ENCODE peak calls at places on chromosomes 12 and 14, in five cellular contexts. One of them, this sample, is unnamed.
A peak's percentile ranks its signal among the peaks of the same experiment; 100 is the strongest.

GRCh38 chr14:100740196-100740825 is 13.6 kb downstream of the DLK1 start:
- DNase-seq in hepatocyte: no peak
- DNase-seq in neural progenitor cell: no peak
- DNase-seq in HCT116: no peak
- DNase-seq in HepG2: no peak
- DNase-seq in this sample: no peak

GRCh38 chr12:90977224-90977623 is 22.2 kb upstream of the CCER1 start:
- DNase-seq in hepatocyte: no peak
- DNase-seq in neural progenitor cell: no peak
- DNase-seq in HCT116: no peak
- DNase-seq in HepG2: no peak
- DNase-seq in this sample: no peak

GRCh38 chr14:73725116-73726024 is 11.2 kb upstream of the PNMA1 start:
- DNase-seq in hepatocyte: peak; percentile 25
- DNase-seq in neural progenitor cell: no peak
- DNase-seq in HCT116: no peak
- DNase-seq in HepG2: no peak
- DNase-seq in this sample: no peak

GRCh38 chr12:95248604-95249355 is 31.2 kb downstream of the VEZT start:
- DNase-seq in hepatocyte: no peak
- DNase-seq in neural progenitor cell: peak; percentile 5
- DNase-seq in HCT116: no peak
- DNase-seq in HepG2: no peak
- DNase-seq in this sample: no peak

GRCh38 chr14:22159968-22160367 is 429.1 kb downstream of the DAD1 start:
- DNase-seq in hepatocyte: peak; percentile 40
- DNase-seq in neural progenitor cell: no peak
- DNase-seq in HCT116: no peak
- DNase-seq in HepG2: no peak
- DNase-seq in this sample: no peak

GRCh38 chr12:131098178-131098981 is 144.7 kb downstream of the ADGRD1 start:
- DNase-seq in hepatocyte: no peak
- DNase-seq in neural progenitor cell: no peak
- DNase-seq in HCT116: no peak
- DNase-seq in HepG2: no peak
- DNase-seq in this sample: peak; percentile 34

GRCh38 chr14:31326111-31326510 is 94.2 kb downstream of the HEATR5A start:
- DNase-seq in hepatocyte: no peak
- DNase-seq in neural progenitor cell: no peak
- DNase-seq in HCT116: peak; percentile 15
- DNase-seq in HepG2: peak; percentile 26
- DNase-seq in this sample: no peak

GRCh38 chr12:40775681-40776080 is 83.4 kb downstream of the CNTN1 start:
- DNase-seq in hepatocyte: no peak
- DNase-seq in neural progenitor cell: no peak
- DNase-seq in HCT116: no peak
- DNase-seq in HepG2: no peak
- DNase-seq in this sample: no peak

GRCh38 chr12:121532503-121533390 is 48.1 kb downstream of the KDM2B start:
- DNase-seq in hepatocyte: no peak
- DNase-seq in neural progenitor cell: no peak
- DNase-seq in HCT116: no peak
- DNase-seq in HepG2: no peak
- DNase-seq in this sample: no peak

GRCh38 chr14:24136684-24137528 is 912 bp downstream of the PSME1 start:
- DNase-seq in hepatocyte: no peak
- DNase-seq in neural progenitor cell: no peak
- DNase-seq in HCT116: no peak
- DNase-seq in HepG2: no peak
- DNase-seq in this sample: no peak

GRCh38 chr14:88535149-88535548 is 19.7 kb downstream of the PTPN21 start:
- DNase-seq in hepatocyte: peak; percentile 58
- DNase-seq in neural progenitor cell: peak; percentile 46
- DNase-seq in HCT116: no peak
- DNase-seq in HepG2: peak; percentile 75
- DNase-seq in this sample: no peak

GRCh38 chr12:94458882-94459772 is 540 bp downstream of the CEP83 start:
- DNase-seq in hepatocyte: peak; percentile 15
- DNase-seq in neural progenitor cell: no peak
- DNase-seq in HCT116: peak; percentile 24
- DNase-seq in HepG2: peak; percentile 17
- DNase-seq in this sample: no peak

GRCh38 chr12:54984602-54985376 is at the start of gene TESPA1:
- DNase-seq in hepatocyte: no peak
- DNase-seq in neural progenitor cell: no peak
- DNase-seq in HCT116: no peak
- DNase-seq in HepG2: no peak
- DNase-seq in this sample: no peak

GRCh38 chr14:93032301-93032929 is 83.3 kb downstream of the ITPK1 start:
- DNase-seq in hepatocyte: no peak
- DNase-seq in neural progenitor cell: peak; percentile 50
- DNase-seq in HCT116: no peak
- DNase-seq in HepG2: no peak
- DNase-seq in this sample: no peak

GRCh38 chr12:2640709-2641108 is 154.1 kb upstream of the FKBP4 start:
- DNase-seq in hepatocyte: peak; percentile 78
- DNase-seq in neural progenitor cell: peak; percentile 30
- DNase-seq in HCT116: peak; percentile 81
- DNase-seq in HepG2: no peak
- DNase-seq in this sample: no peak

GRCh38 chr12:113050808-113051207 is 5.7 kb upstream of the DTX1 start:
- DNase-seq in hepatocyte: no peak
- DNase-seq in neural progenitor cell: no peak
- DNase-seq in HCT116: no peak
- DNase-seq in HepG2: no peak
- DNase-seq in this sample: no peak

GRCh38 chr12:3912863-3913262 is 39.7 kb upstream of the PARP11 start:
- DNase-seq in hepatocyte: no peak
- DNase-seq in neural progenitor cell: no peak
- DNase-seq in HCT116: no peak
- DNase-seq in HepG2: no peak
- DNase-seq in this sample: no peak
- TF ChIP-seq CTCF in hepatocyte: no peak
- TF ChIP-seq CTCF in neural progenitor cell: no peak
- TF ChIP-seq CTCF in HCT116: no peak
- TF ChIP-seq CTCF in HepG2: no peak
- TF ChIP-seq CTCF in this sample: no peak

GRCh38 chr12:111045941-111046340 is 125.6 kb upstream of the MYL2 start:
- DNase-seq in hepatocyte: no peak
- DNase-seq in neural progenitor cell: no peak
- DNase-seq in HCT116: no peak
- DNase-seq in HepG2: no peak
- DNase-seq in this sample: no peak
- H3K27ac ChIP-seq in hepatocyte: no peak overlapping the region
- H3K27ac ChIP-seq in neural progenitor cell: no peak overlapping the region
- H3K27ac ChIP-seq in HCT116: no peak overlapping the region
- H3K27ac ChIP-seq in HepG2: no peak overlapping the region
- H3K27ac ChIP-seq in this sample: no peak overlapping the region

GRCh38 chr14:106115401-106115800 is 589.0 kb downstream of the TMEM121 start:
- DNase-seq in hepatocyte: no peak
- DNase-seq in neural progenitor cell: no peak
- DNase-seq in HCT116: no peak
- DNase-seq in HepG2: no peak
- DNase-seq in this sample: no peak
- H3K9me3 ChIP-seq in hepatocyte: no peaks in the 10 kb centered on the region
- H3K9me3 ChIP-seq in neural progenitor cell: peaks cover 5% of the 10 kb centered on the region
- H3K9me3 ChIP-seq in HCT116: no peaks in the 10 kb centered on the region
- H3K9me3 ChIP-seq in HepG2: no peaks in the 10 kb centered on the region
- H3K9me3 ChIP-seq in this sample: no peaks in the 10 kb centered on the region

DNA sequence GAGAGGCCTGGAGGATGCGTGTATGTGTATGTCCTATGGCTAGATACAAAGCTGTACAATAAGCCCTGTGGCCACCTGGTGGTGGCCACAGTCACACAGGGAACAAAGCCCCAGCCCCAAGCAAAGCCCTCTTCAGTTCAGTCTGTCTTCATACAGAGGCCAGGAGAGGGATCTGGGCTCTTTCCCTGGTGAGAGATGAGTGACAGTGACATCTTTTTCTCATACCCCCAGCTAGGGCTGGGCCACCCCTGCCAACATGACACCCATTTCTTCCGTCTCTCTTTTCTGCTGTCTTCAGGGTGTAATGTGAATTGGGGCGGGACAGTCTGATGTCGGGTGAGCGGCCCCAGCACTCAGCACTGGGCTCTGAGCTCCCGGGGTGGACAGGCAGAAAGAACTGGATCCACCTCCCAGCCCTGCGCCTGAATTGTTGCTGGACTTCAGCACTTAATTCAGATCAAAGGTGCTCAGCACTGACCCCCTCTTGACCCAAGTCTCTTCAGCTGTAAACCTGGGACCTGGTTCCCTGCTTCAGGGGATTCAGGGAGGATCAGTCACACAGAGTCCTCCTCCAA is 59.8 kb downstream of the SERPINA3 start:
- DNase-seq in hepatocyte: no peak
- DNase-seq in neural progenitor cell: peak; percentile 44
- DNase-seq in HCT116: no peak
- DNase-seq in HepG2: peak; percentile 53
- DNase-seq in this sample: no peak
- TF ChIP-seq CTCF in hepatocyte: peak; percentile 2
- TF ChIP-seq CTCF in neural progenitor cell: peak; percentile 51
- TF ChIP-seq CTCF in HCT116: peak; percentile 37
- TF ChIP-seq CTCF in HepG2: no peak
- TF ChIP-seq CTCF in this sample: no peak

GRCh38 chr12:52183971-52184370 is 7.8 kb downstream of the KRT80 start:
- DNase-seq in hepatocyte: no peak
- DNase-seq in neural progenitor cell: no peak
- DNase-seq in HCT116: no peak
- DNase-seq in HepG2: no peak
- DNase-seq in this sample: no peak

GRCh38 chr12:52184813-52185212 is 7.0 kb downstream of the KRT80 start:
- DNase-seq in hepatocyte: no peak
- DNase-seq in neural progenitor cell: no peak
- DNase-seq in HCT116: no peak
- DNase-seq in HepG2: no peak
- DNase-seq in this sample: no peak

GRCh38 chr12:52186135-52186840 is 5.5 kb downstream of the KRT80 start:
- DNase-seq in hepatocyte: peak; percentile 55
- DNase-seq in neural progenitor cell: no peak
- DNase-seq in HCT116: no peak
- DNase-seq in HepG2: peak; percentile 39
- DNase-seq in this sample: no peak

GRCh38 chr12:52187206-52187605 is 4.6 kb downstream of the KRT80 start:
- DNase-seq in hepatocyte: no peak
- DNase-seq in neural progenitor cell: no peak
- DNase-seq in HCT116: no peak
- DNase-seq in HepG2: no peak
- DNase-seq in this sample: no peak

GRCh38 chr12:52185400-52185967 is 6.3 kb downstream of the KRT80 start:
- DNase-seq in hepatocyte: no peak
- DNase-seq in neural progenitor cell: no peak
- DNase-seq in HCT116: no peak
- DNase-seq in HepG2: no peak
- DNase-seq in this sample: no peak
- H3K27ac ChIP-seq in hepatocyte: no peak overlapping the region
- H3K27ac ChIP-seq in neural progenitor cell: no peak overlapping the region
- H3K27ac ChIP-seq in HCT116: no peak overlapping the region
- H3K27ac ChIP-seq in HepG2: no peak overlapping the region
- H3K27ac ChIP-seq in this sample: no peak overlapping the region

GRCh38 chr12:82130763-82131162 is 227.4 kb downstream of the CCDC59 start:
- DNase-seq in hepatocyte: no peak
- DNase-seq in neural progenitor cell: no peak
- DNase-seq in HCT116: no peak
- DNase-seq in HepG2: no peak
- DNase-seq in this sample: no peak
- H3K9me3 ChIP-seq in hepatocyte: no peaks in the 10 kb centered on the region
- H3K9me3 ChIP-seq in neural progenitor cell: no peaks in the 10 kb centered on the region
- H3K9me3 ChIP-seq in HCT116: no peaks in the 10 kb centered on the region
- H3K9me3 ChIP-seq in HepG2: peaks cover 6% of the 10 kb centered on the region
- H3K9me3 ChIP-seq in this sample: no peaks in the 10 kb centered on the region

GRCh38 chr12:62522984-62523383 is 56.4 kb downstream of the MON2 start:
- DNase-seq in hepatocyte: no peak
- DNase-seq in neural progenitor cell: no peak
- DNase-seq in HCT116: no peak
- DNase-seq in HepG2: no peak
- DNase-seq in this sample: no peak
- TF ChIP-seq CTCF in hepatocyte: peak; percentile 21
- TF ChIP-seq CTCF in neural progenitor cell: peak; percentile 15
- TF ChIP-seq CTCF in HCT116: peak; percentile 12
- TF ChIP-seq CTCF in HepG2: no peak
- TF ChIP-seq CTCF in this sample: peak; percentile 3

DNA sequence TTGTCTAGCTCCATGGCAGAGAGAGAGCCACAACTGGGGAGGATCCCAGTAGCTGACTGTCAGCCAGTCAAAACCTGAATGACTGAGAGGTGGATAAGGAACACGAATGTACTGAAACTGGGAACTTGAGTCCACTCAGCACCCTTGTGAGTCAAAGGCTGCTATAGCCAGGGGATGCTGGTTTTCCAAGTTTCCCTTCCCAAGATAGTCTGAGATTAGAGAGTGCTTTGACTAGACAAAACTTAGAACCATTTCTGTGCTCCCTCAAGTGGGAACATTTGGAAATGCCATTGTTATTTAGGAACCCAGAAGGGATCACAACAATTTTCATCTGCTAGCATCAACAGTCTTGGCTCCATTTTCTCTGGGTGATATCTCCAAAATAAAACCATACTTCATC is 4.0 kb downstream of the PRKAG1 start:
- DNase-seq in hepatocyte: no peak
- DNase-seq in neural progenitor cell: no peak
- DNase-seq in HCT116: no peak
- DNase-seq in HepG2: no peak
- DNase-seq in this sample: no peak
- H3K27ac ChIP-seq in hepatocyte: no peak overlapping the region
- H3K27ac ChIP-seq in neural progenitor cell: no peak overlapping the region
- H3K27ac ChIP-seq in HCT116: no peak overlapping the region
- H3K27ac ChIP-seq in HepG2: no peak overlapping the region
- H3K27ac ChIP-seq in this sample: no peak overlapping the region

DNA sequence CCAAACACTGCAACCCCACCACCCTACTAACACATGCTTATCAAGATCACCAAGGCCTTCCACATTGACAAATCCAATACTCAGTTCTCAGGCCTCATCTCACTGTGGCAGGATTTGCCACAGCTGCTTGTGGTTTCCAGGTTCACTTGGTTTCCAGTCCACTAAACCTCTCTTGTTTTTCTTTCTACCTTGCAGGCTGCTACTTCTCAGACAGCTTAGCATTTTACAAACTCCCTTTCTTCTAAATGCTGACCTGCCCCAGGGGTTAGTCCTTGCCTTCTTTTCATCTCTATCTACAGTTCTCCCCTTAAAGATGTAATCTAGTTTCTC is 84.1 kb downstream of the BCAT1 start:
- DNase-seq in hepatocyte: no peak
- DNase-seq in neural progenitor cell: no peak
- DNase-seq in HCT116: no peak
- DNase-seq in HepG2: no peak
- DNase-seq in this sample: no peak
- H3K9me3 ChIP-seq in hepatocyte: peaks cover 5% of the 10 kb centered on the region
- H3K9me3 ChIP-seq in neural progenitor cell: peaks cover 6% of the 10 kb centered on the region
- H3K9me3 ChIP-seq in HCT116: no peaks in the 10 kb centered on the region
- H3K9me3 ChIP-seq in HepG2: no peaks in the 10 kb centered on the region
- H3K9me3 ChIP-seq in this sample: no peaks in the 10 kb centered on the region